ENCODE peak calls at places on chromosomes 3 and 15, in six cellular contexts. V is CD8-positive, alpha-beta T cell; C is ovary; X is HL-60; B is fibroblast of lung; A is psoas muscle. U is an unnamed sample.

GRCh38 chr3:9278085-9278484 is 28.6 kb upstream of the SRGAP3 start:
- DNase-seq in V (no peak), C (no peak), X (no peak), B (no peak), A (no peak), U (no peak)

GRCh38 chr15:23566070-23567050 is 886 bp downstream of the MKRN3 start:
- DNase-seq in V (peak; percentile 59), C (no peak), X (peak; percentile 84), B (peak; percentile 1), A (peak; percentile 56), U (no peak)

GRCh38 chr15:89673162-89673506 is 6.0 kb downstream of the PLIN1 start:
- DNase-seq in V (no peak), C (no peak), X (peak; percentile 45), B (no peak), A (no peak), U (no peak)

GRCh38 chr3:171168086-171168485 is 141.6 kb upstream of the SLC2A2 start:
- DNase-seq in V (no peak), C (no peak), X (no peak), B (no peak), A (no peak), U (no peak)

GRCh38 chr3:129563332-129563731 is 20.4 kb downstream of the H1-8 start:
- DNase-seq in V (no peak), C (no peak), X (no peak), B (no peak), A (peak; percentile 42), U (no peak)

GRCh38 chr3:150180349-150180748 is 209.7 kb upstream of the PFN2 start:
- DNase-seq in V (no peak), C (no peak), X (no peak), B (peak; percentile 90), A (no peak), U (no peak)

GRCh38 chr3:50603261-50604109 is 8.1 kb downstream of the CISH start:
- DNase-seq in V (no peak), C (no peak), X (no peak), B (no peak), A (peak; percentile 45), U (no peak)

GRCh38 chr3:10242182-10243065 is 5.8 kb upstream of the TATDN2 start:
- DNase-seq in V (peak; percentile 75), C (no peak), X (peak; percentile 74), B (no peak), A (no peak), U (no peak)

GRCh38 chr3:189082666-189083427 is 88.9 kb upstream of the TPRG1 start:
- DNase-seq in V (no peak), C (no peak), X (no peak), B (no peak), A (no peak), U (no peak)

GRCh38 chr15:50189630-50190029 is 7.6 kb downstream of the SLC27A2 start:
- DNase-seq in V (no peak), C (no peak), X (no peak), B (no peak), A (no peak), U (no peak)

DNA sequence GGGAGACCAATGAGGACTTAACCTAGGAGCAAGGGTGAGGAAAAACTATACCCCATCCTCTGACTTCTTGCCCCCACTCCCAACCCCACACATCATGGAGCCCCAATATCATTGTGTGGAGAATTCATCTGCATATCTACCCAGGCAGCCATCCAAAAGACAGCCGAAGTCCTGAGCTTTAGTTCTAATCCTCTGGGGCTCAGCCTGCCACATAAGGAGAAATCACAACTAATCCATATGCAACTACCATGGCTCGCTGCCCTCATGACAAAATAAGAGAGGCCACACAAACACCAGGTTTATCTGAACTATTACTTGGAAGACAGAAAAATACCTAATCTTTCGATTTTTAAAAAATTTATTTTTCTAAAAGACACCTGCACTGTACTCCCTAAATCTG is 17.7 kb downstream of the HEXA start:
- DNase-seq in V (no peak), C (no peak), X (no peak), B (no peak), A (no peak), U (no peak)
- H3K27ac ChIP-seq in V (no peak overlapping the region), C (no peak overlapping the region), X (no peak overlapping the region), B (no peak overlapping the region), A (peak overlapping the region; percentile 82), U (no peak overlapping the region)

GRCh38 chr3:4862973-4863372 is 116.3 kb upstream of the BHLHE40 start:
- DNase-seq in V (no peak), C (no peak), X (no peak), B (no peak), A (no peak), U (no peak)

GRCh38 chr3:4865714-4866113 is 113.5 kb upstream of the BHLHE40 start:
- DNase-seq in V (no peak), C (no peak), X (peak; percentile 63), B (no peak), A (no peak), U (no peak)

GRCh38 chr3:4864503-4864902 is 114.7 kb upstream of the BHLHE40 start:
- DNase-seq in V (no peak), C (no peak), X (peak; percentile 35), B (peak; percentile 20), A (no peak), U (peak; percentile 35)

GRCh38 chr3:4866841-4867240 is 112.4 kb upstream of the BHLHE40 start:
- DNase-seq in V (no peak), C (no peak), X (no peak), B (peak; percentile 82), A (no peak), U (peak; percentile 55)
- H3K4me3 ChIP-seq in V (no peak overlapping the region), C (no peak overlapping the region), X (no peak overlapping the region), B (no peak overlapping the region), A (peak overlapping the region; percentile 67), U (no peak overlapping the region)

GRCh38 chr15:80804970-80805495 is 25.9 kb downstream of the CEMIP start:
- DNase-seq in V (no peak), C (no peak), X (no peak), B (no peak), A (no peak), U (no peak)
- TF ChIP-seq CTCF in V (no peak), C (no peak), X (no peak), B (no peak), A (no peak), U (no peak)

DNA sequence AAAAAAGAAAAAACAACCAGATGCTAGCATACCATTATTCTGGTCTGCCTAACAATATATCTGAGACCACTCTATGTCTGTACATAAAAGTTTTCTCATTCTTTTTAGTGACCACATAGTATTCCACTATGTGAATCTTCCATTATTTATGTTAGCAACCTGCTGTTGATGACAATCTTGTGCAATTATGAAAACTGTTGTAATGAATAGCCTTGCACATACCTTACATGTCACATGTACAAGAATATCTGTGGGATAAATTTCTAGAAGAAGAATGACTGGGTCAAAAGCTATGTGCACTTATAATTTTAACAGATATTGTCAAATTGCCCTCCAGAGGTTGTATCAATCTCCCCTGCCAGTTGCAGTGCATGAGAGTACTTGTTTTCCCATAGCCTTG is 62.5 kb downstream of the ARHGAP31 start:
- DNase-seq in V (no peak), C (no peak), X (no peak), B (no peak), A (no peak), U (no peak)
- H3K27ac ChIP-seq in V (no peak overlapping the region), C (no peak overlapping the region), X (no peak overlapping the region), B (no peak overlapping the region), A (no peak overlapping the region), U (no peak overlapping the region)

GRCh38 chr3:187746059-187746453 is 788 bp upstream of the BCL6 start:
- DNase-seq in V (no peak), C (no peak), X (no peak), B (peak; percentile 44), A (no peak), U (no peak)

GRCh38 chr3:187746479-187747335 is 1.4 kb upstream of the BCL6 start:
- DNase-seq in V (no peak), C (no peak), X (no peak), B (peak; percentile 50), A (no peak), U (peak; percentile 45)

GRCh38 chr3:187745201-187746058 is at the start of gene BCL6:
- DNase-seq in V (peak; percentile 89), C (peak; percentile 94), X (peak; percentile 88), B (peak; percentile 99), A (peak; percentile 96), U (peak; percentile 98)

GRCh38 chr3:187748050-187748481 is 2.8 kb upstream of the BCL6 start:
- DNase-seq in V (peak; percentile 92), C (peak; percentile 95), X (peak; percentile 89), B (peak; percentile 84), A (peak; percentile 95), U (peak; percentile 69)

GRCh38 chr3:187747506-187747905 is 2.2 kb upstream of the BCL6 start:
- DNase-seq in V (no peak), C (no peak), X (no peak), B (no peak), A (no peak), U (no peak)
- H3K4me3 ChIP-seq in V (no peak overlapping the region), C (no peak overlapping the region), X (no peak overlapping the region), B (no peak overlapping the region), A (peak overlapping the region; percentile 93), U (no peak overlapping the region)

GRCh38 chr15:28265334-28266019 is 56.5 kb downstream of the HERC2 start:
- DNase-seq in V (no peak), C (no peak), X (no peak), B (no peak), A (no peak), U (no peak)
- TF ChIP-seq CTCF in V (no peak), C (no peak), X (no peak), B (no peak), A (no peak), U (no peak)

DNA sequence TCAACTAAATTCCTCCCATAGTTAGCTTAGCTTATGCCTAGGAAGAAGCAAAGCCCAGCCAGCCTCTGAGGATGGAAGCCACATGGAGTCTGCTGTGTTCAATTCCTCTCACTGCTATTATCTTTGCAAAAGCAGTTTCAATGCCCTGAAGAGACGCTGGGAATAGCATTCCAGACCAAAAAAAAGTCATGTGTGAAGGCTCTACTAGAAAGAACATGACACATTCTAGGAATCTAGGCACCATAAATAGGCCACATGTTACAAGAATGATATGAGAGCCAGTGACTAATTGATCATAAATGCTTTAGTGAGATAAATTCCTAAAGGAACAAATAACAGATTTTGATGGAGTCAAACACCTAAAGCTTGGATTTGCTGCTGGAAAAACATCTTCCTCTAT is 800.8 kb downstream of the TUSC7 start:
- DNase-seq in V (no peak), C (no peak), X (no peak), B (no peak), A (no peak), U (no peak)
- H3K27ac ChIP-seq in V (no peak overlapping the region), C (no peak overlapping the region), X (no peak overlapping the region), B (no peak overlapping the region), A (no peak overlapping the region), U (no peak overlapping the region)

DNA sequence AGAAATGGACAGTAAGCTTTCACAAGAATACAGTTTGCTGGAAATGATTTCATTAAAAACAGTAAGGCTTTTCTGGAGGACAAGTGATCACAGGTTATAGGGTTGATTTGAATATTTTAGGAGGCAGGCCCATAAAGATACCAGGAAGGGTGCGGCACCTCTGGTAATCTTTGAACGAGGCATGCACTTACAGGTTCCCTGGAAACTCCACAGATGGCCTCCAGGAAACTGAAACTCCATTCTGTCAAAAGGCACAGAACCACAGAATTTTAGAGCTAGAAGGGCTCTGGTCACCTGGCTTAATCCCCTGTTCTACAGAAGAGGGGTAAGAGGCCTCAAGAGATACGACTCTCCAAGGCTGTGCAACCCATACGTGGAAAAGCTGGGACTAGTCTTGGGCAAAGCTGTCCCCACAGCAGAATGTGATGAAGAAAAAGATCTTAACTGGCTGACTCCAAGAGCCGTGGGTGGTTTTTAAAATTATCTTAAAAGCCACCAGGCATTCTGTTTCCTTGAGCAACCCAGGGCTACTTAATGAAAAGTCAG is 1.2 kb downstream of the STARD5 start:
- DNase-seq in V (no peak), C (no peak), X (no peak), B (no peak), A (no peak), U (peak; percentile 80)
- H3K4me3 ChIP-seq in V (no peak overlapping the region), C (peak overlapping the region; percentile 80), X (no peak overlapping the region), B (peak overlapping the region; percentile 18), A (no peak overlapping the region), U (peak overlapping the region; percentile 99)

U was measured in mammary epithelial cell.